ENCODE peak calls at places on chromosomes 4 and X, in seven cellular contexts. One of them, this sample, is unnamed.

GRCh38 chr4:53010320-53010719 is 148.2 kb downstream of the RASL11B start:
- DNase-seq in activated CD8-positive, alpha-beta memory T cell treated with anti-CD3 and anti-CD28 coated beads for 48 hours: no peak
- DNase-seq in H7: no peak
- DNase-seq in T follicular helper cell: no peak
- DNase-seq in left cardiac atrium: no peak
- DNase-seq in Caco-2: no peak
- DNase-seq in Calu3: no peak
- DNase-seq in this sample: no peak

GRCh38 chr4:189843392-189844009 is 97.2 kb upstream of the FRG1 start:
- DNase-seq in activated CD8-positive, alpha-beta memory T cell treated with anti-CD3 and anti-CD28 coated beads for 48 hours: no peak
- DNase-seq in H7: no peak
- DNase-seq in T follicular helper cell: no peak
- DNase-seq in left cardiac atrium: no peak
- DNase-seq in Caco-2: no peak
- DNase-seq in Calu3: no peak
- DNase-seq in this sample: no peak

GRCh38 chr4:2335729-2336101 is 73.8 kb upstream of the MXD4 start:
- DNase-seq in activated CD8-positive, alpha-beta memory T cell treated with anti-CD3 and anti-CD28 coated beads for 48 hours: no peak
- DNase-seq in H7: peak
- DNase-seq in T follicular helper cell: no peak
- DNase-seq in left cardiac atrium: no peak
- DNase-seq in Caco-2: no peak
- DNase-seq in Calu3: no peak
- DNase-seq in this sample: no peak

GRCh38 chr4:61572160-61572559 is 372.0 kb downstream of the ADGRL3 start:
- DNase-seq in activated CD8-positive, alpha-beta memory T cell treated with anti-CD3 and anti-CD28 coated beads for 48 hours: no peak
- DNase-seq in H7: no peak
- DNase-seq in T follicular helper cell: no peak
- DNase-seq in left cardiac atrium: no peak
- DNase-seq in Caco-2: no peak
- DNase-seq in Calu3: no peak
- DNase-seq in this sample: no peak

GRCh38 chrX:123764967-123765871 is 32.4 kb upstream of the THOC2 start:
- DNase-seq in activated CD8-positive, alpha-beta memory T cell treated with anti-CD3 and anti-CD28 coated beads for 48 hours: peak
- DNase-seq in H7: peak
- DNase-seq in T follicular helper cell: peak
- DNase-seq in left cardiac atrium: peak
- DNase-seq in Caco-2: peak
- DNase-seq in Calu3: peak
- DNase-seq in this sample: peak

GRCh38 chrX:128759177-128759576 is 707.0 kb upstream of the ACTRT1 start:
- DNase-seq in activated CD8-positive, alpha-beta memory T cell treated with anti-CD3 and anti-CD28 coated beads for 48 hours: no peak
- DNase-seq in H7: no peak
- DNase-seq in T follicular helper cell: no peak
- DNase-seq in left cardiac atrium: no peak
- DNase-seq in Caco-2: no peak
- DNase-seq in Calu3: no peak
- DNase-seq in this sample: no peak

GRCh38 chr4:40212674-40213504 is 16.1 kb downstream of the RHOH start:
- DNase-seq in activated CD8-positive, alpha-beta memory T cell treated with anti-CD3 and anti-CD28 coated beads for 48 hours: no peak
- DNase-seq in H7: no peak
- DNase-seq in T follicular helper cell: no peak
- DNase-seq in left cardiac atrium: no peak
- DNase-seq in Caco-2: no peak
- DNase-seq in Calu3: no peak
- DNase-seq in this sample: no peak

GRCh38 chrX:46044486-46044885 is 500.7 kb downstream of the ZNF674 start:
- DNase-seq in activated CD8-positive, alpha-beta memory T cell treated with anti-CD3 and anti-CD28 coated beads for 48 hours: no peak
- DNase-seq in H7: no peak
- DNase-seq in T follicular helper cell: no peak
- DNase-seq in left cardiac atrium: no peak
- DNase-seq in Caco-2: no peak
- DNase-seq in Calu3: no peak
- DNase-seq in this sample: no peak

GRCh38 chrX:120672841-120673530 is 43.1 kb upstream of the C1GALT1C1 start:
- DNase-seq in activated CD8-positive, alpha-beta memory T cell treated with anti-CD3 and anti-CD28 coated beads for 48 hours: no peak
- DNase-seq in H7: no peak
- DNase-seq in T follicular helper cell: no peak
- DNase-seq in left cardiac atrium: no peak
- DNase-seq in Caco-2: no peak
- DNase-seq in Calu3: no peak
- DNase-seq in this sample: no peak

GRCh38 chr4:112853662-112854256 is 195.7 kb upstream of the ANK2 start:
- DNase-seq in activated CD8-positive, alpha-beta memory T cell treated with anti-CD3 and anti-CD28 coated beads for 48 hours: no peak
- DNase-seq in H7: no peak
- DNase-seq in T follicular helper cell: no peak
- DNase-seq in left cardiac atrium: no peak
- DNase-seq in Caco-2: no peak
- DNase-seq in Calu3: no peak
- DNase-seq in this sample: no peak

GRCh38 chr4:2689825-2690700 is 66.1 kb downstream of the TNIP2 start:
- DNase-seq in activated CD8-positive, alpha-beta memory T cell treated with anti-CD3 and anti-CD28 coated beads for 48 hours: peak
- DNase-seq in H7: no peak
- DNase-seq in T follicular helper cell: no peak
- DNase-seq in left cardiac atrium: no peak
- DNase-seq in Caco-2: no peak
- DNase-seq in Calu3: no peak
- DNase-seq in this sample: no peak

GRCh38 chrX:112223391-112223790 is 140.8 kb upstream of the TRPC5 start:
- DNase-seq in activated CD8-positive, alpha-beta memory T cell treated with anti-CD3 and anti-CD28 coated beads for 48 hours: no peak
- DNase-seq in H7: no peak
- DNase-seq in T follicular helper cell: no peak
- DNase-seq in left cardiac atrium: no peak
- DNase-seq in Caco-2: no peak
- DNase-seq in Calu3: no peak
- DNase-seq in this sample: no peak

GRCh38 chr4:174524242-174524641 is 2.0 kb upstream of the HPGD start:
- DNase-seq in activated CD8-positive, alpha-beta memory T cell treated with anti-CD3 and anti-CD28 coated beads for 48 hours: no peak
- DNase-seq in H7: no peak
- DNase-seq in T follicular helper cell: no peak
- DNase-seq in left cardiac atrium: no peak
- DNase-seq in Caco-2: peak
- DNase-seq in Calu3: no peak
- DNase-seq in this sample: no peak

GRCh38 chr4:111941957-111942356 is 203.3 kb upstream of the FAM241A start:
- DNase-seq in activated CD8-positive, alpha-beta memory T cell treated with anti-CD3 and anti-CD28 coated beads for 48 hours: no peak
- DNase-seq in H7: no peak
- DNase-seq in T follicular helper cell: no peak
- DNase-seq in left cardiac atrium: no peak
- DNase-seq in Caco-2: no peak
- DNase-seq in Calu3: no peak
- DNase-seq in this sample: no peak

GRCh38 chr4:139532951-139533350 is 23.1 kb downstream of the SETD7 start:
- DNase-seq in activated CD8-positive, alpha-beta memory T cell treated with anti-CD3 and anti-CD28 coated beads for 48 hours: no peak
- DNase-seq in H7: no peak
- DNase-seq in T follicular helper cell: no peak
- DNase-seq in left cardiac atrium: no peak
- DNase-seq in Caco-2: no peak
- DNase-seq in Calu3: no peak
- DNase-seq in this sample: no peak

GRCh38 chrX:36973575-36973974 is 34.6 kb upstream of the FAM47C start:
- DNase-seq in activated CD8-positive, alpha-beta memory T cell treated with anti-CD3 and anti-CD28 coated beads for 48 hours: no peak
- DNase-seq in H7: no peak
- DNase-seq in T follicular helper cell: no peak
- DNase-seq in left cardiac atrium: no peak
- DNase-seq in Caco-2: no peak
- DNase-seq in Calu3: no peak
- DNase-seq in this sample: no peak

GRCh38 chr4:151563194-151563593 is 154.2 kb downstream of the FHIP1A start:
- DNase-seq in activated CD8-positive, alpha-beta memory T cell treated with anti-CD3 and anti-CD28 coated beads for 48 hours: no peak
- DNase-seq in H7: no peak
- DNase-seq in T follicular helper cell: no peak
- DNase-seq in left cardiac atrium: no peak
- DNase-seq in Caco-2: no peak
- DNase-seq in Calu3: peak
- DNase-seq in this sample: no peak

GRCh38 chr4:141540643-141541042 is 95.7 kb upstream of the IL15 start:
- DNase-seq in activated CD8-positive, alpha-beta memory T cell treated with anti-CD3 and anti-CD28 coated beads for 48 hours: no peak
- DNase-seq in H7: no peak
- DNase-seq in T follicular helper cell: no peak
- DNase-seq in left cardiac atrium: no peak
- DNase-seq in Caco-2: no peak
- DNase-seq in Calu3: no peak
- DNase-seq in this sample: no peak

GRCh38 chrX:31190221-31190975 is 118.6 kb upstream of the FTHL17 start:
- DNase-seq in activated CD8-positive, alpha-beta memory T cell treated with anti-CD3 and anti-CD28 coated beads for 48 hours: no peak
- DNase-seq in H7: no peak
- DNase-seq in T follicular helper cell: no peak
- DNase-seq in left cardiac atrium: no peak
- DNase-seq in Caco-2: no peak
- DNase-seq in Calu3: no peak
- DNase-seq in this sample: no peak

GRCh38 chr4:80112236-80112635 is 39.2 kb upstream of the ANTXR2 start:
- DNase-seq in activated CD8-positive, alpha-beta memory T cell treated with anti-CD3 and anti-CD28 coated beads for 48 hours: no peak
- DNase-seq in H7: no peak
- DNase-seq in T follicular helper cell: no peak
- DNase-seq in left cardiac atrium: peak
- DNase-seq in Caco-2: no peak
- DNase-seq in Calu3: no peak
- DNase-seq in this sample: no peak

GRCh38 chr4:85496146-85496849 is 21.3 kb downstream of the ARHGAP24 start:
- DNase-seq in activated CD8-positive, alpha-beta memory T cell treated with anti-CD3 and anti-CD28 coated beads for 48 hours: no peak
- DNase-seq in H7: no peak
- DNase-seq in T follicular helper cell: no peak
- DNase-seq in left cardiac atrium: no peak
- DNase-seq in Caco-2: no peak
- DNase-seq in Calu3: no peak
- DNase-seq in this sample: no peak

GRCh38 chr4:3715251-3716033 is 50.7 kb upstream of the ADRA2C start:
- DNase-seq in activated CD8-positive, alpha-beta memory T cell treated with anti-CD3 and anti-CD28 coated beads for 48 hours: no peak
- DNase-seq in H7: no peak
- DNase-seq in T follicular helper cell: no peak
- DNase-seq in left cardiac atrium: no peak
- DNase-seq in Caco-2: no peak
- DNase-seq in Calu3: no peak
- DNase-seq in this sample: no peak

GRCh38 chr4:8073206-8073863 is 85.3 kb downstream of the ABLIM2 start:
- DNase-seq in activated CD8-positive, alpha-beta memory T cell treated with anti-CD3 and anti-CD28 coated beads for 48 hours: no peak
- DNase-seq in H7: no peak
- DNase-seq in T follicular helper cell: no peak
- DNase-seq in left cardiac atrium: no peak
- DNase-seq in Caco-2: no peak
- DNase-seq in Calu3: no peak
- DNase-seq in this sample: no peak

GRCh38 chr4:54626113-54626512 is 31.6 kb upstream of the KIT start:
- DNase-seq in activated CD8-positive, alpha-beta memory T cell treated with anti-CD3 and anti-CD28 coated beads for 48 hours: no peak
- DNase-seq in H7: no peak
- DNase-seq in T follicular helper cell: no peak
- DNase-seq in left cardiac atrium: no peak
- DNase-seq in Caco-2: no peak
- DNase-seq in Calu3: no peak
- DNase-seq in this sample: no peak

GRCh38 chr4:87657525-87657924 is 7.4 kb downstream of the DMP1 start:
- DNase-seq in activated CD8-positive, alpha-beta memory T cell treated with anti-CD3 and anti-CD28 coated beads for 48 hours: no peak
- DNase-seq in H7: no peak
- DNase-seq in T follicular helper cell: no peak
- DNase-seq in left cardiac atrium: no peak
- DNase-seq in Caco-2: no peak
- DNase-seq in Calu3: no peak
- DNase-seq in this sample: no peak

GRCh38 chr4:105709081-105709450 is 482 bp downstream of the GSTCD start:
- DNase-seq in activated CD8-positive, alpha-beta memory T cell treated with anti-CD3 and anti-CD28 coated beads for 48 hours: no peak
- DNase-seq in H7: no peak
- DNase-seq in T follicular helper cell: no peak
- DNase-seq in left cardiac atrium: no peak
- DNase-seq in Caco-2: peak
- DNase-seq in Calu3: peak
- DNase-seq in this sample: no peak

GRCh38 chrX:104255465-104255864 is 732 bp upstream of the ESX1 start:
- DNase-seq in activated CD8-positive, alpha-beta memory T cell treated with anti-CD3 and anti-CD28 coated beads for 48 hours: no peak
- DNase-seq in H7: no peak
- DNase-seq in T follicular helper cell: no peak
- DNase-seq in left cardiac atrium: no peak
- DNase-seq in Caco-2: no peak
- DNase-seq in Calu3: no peak
- DNase-seq in this sample: no peak

GRCh38 chr4:65665951-65666523 is 4.3 kb downstream of the EPHA5 start:
- DNase-seq in activated CD8-positive, alpha-beta memory T cell treated with anti-CD3 and anti-CD28 coated beads for 48 hours: no peak
- DNase-seq in H7: peak
- DNase-seq in T follicular helper cell: no peak
- DNase-seq in left cardiac atrium: no peak
- DNase-seq in Caco-2: no peak
- DNase-seq in Calu3: no peak
- DNase-seq in this sample: no peak

GRCh38 chr4:78939667-78940008 is 400 bp upstream of the PAQR3 start:
- DNase-seq in activated CD8-positive, alpha-beta memory T cell treated with anti-CD3 and anti-CD28 coated beads for 48 hours: no peak
- DNase-seq in H7: no peak
- DNase-seq in T follicular helper cell: no peak
- DNase-seq in left cardiac atrium: no peak
- DNase-seq in Caco-2: no peak
- DNase-seq in Calu3: no peak
- DNase-seq in this sample: no peak

GRCh38 chr4:126223784-126224407 is 909.1 kb downstream of the FAT4 start:
- DNase-seq in activated CD8-positive, alpha-beta memory T cell treated with anti-CD3 and anti-CD28 coated beads for 48 hours: no peak
- DNase-seq in H7: no peak
- DNase-seq in T follicular helper cell: no peak
- DNase-seq in left cardiac atrium: no peak
- DNase-seq in Caco-2: no peak
- DNase-seq in Calu3: no peak
- DNase-seq in this sample: no peak

GRCh38 chr4:122796801-122797404 is 29.7 kb upstream of the FGF2 start:
- DNase-seq in activated CD8-positive, alpha-beta memory T cell treated with anti-CD3 and anti-CD28 coated beads for 48 hours: no peak
- DNase-seq in H7: peak
- DNase-seq in T follicular helper cell: no peak
- DNase-seq in left cardiac atrium: no peak
- DNase-seq in Caco-2: no peak
- DNase-seq in Calu3: no peak
- DNase-seq in this sample: no peak

GRCh38 chrX:48045410-48046311 is 25.8 kb downstream of the ZNF630 start:
- DNase-seq in activated CD8-positive, alpha-beta memory T cell treated with anti-CD3 and anti-CD28 coated beads for 48 hours: no peak
- DNase-seq in H7: no peak
- DNase-seq in T follicular helper cell: no peak
- DNase-seq in left cardiac atrium: peak
- DNase-seq in Caco-2: no peak
- DNase-seq in Calu3: no peak
- DNase-seq in this sample: no peak

This sample was measured in mesothelial cell of epicardium.